ENCODE peak calls at places on chromosomes 2 and 18, in ten cellular contexts. One of them, this sample, is unnamed.

GRCh38 chr2:217673555-217674088 is 329.2 kb downstream of the TNS1 start:
- DNase-seq in H7: no peak
- DNase-seq in neuronal stem cell: no peak
- DNase-seq in SK-N-DZ: no peak
- DNase-seq in mesendoderm: no peak
- DNase-seq in naive B cell: no peak
- DNase-seq in effector CD4-positive, alpha-beta T cell: no peak
- DNase-seq in WERI-Rb-1: no peak
- DNase-seq in NCI-H345: no peak
- DNase-seq in ELF-1: no peak
- DNase-seq in this sample: no peak

GRCh38 chr2:98552499-98553179 is 55.7 kb downstream of the COA5 start:
- DNase-seq in neuronal stem cell: no peak
- DNase-seq in NCI-H345: no peak
- DNase-seq in mesendoderm: no peak
- DNase-seq in WERI-Rb-1: no peak
- DNase-seq in ELF-1: no peak
- DNase-seq in naive B cell: no peak
- DNase-seq in H7: no peak
- DNase-seq in SK-N-DZ: no peak
- DNase-seq in effector CD4-positive, alpha-beta T cell: no peak
- DNase-seq in this sample: no peak

GRCh38 chr2:195407782-195408181 is 249.2 kb upstream of the SLC39A10 start:
- DNase-seq in mesendoderm: peak; percentile 14
- DNase-seq in neuronal stem cell: no peak
- DNase-seq in WERI-Rb-1: no peak
- DNase-seq in effector CD4-positive, alpha-beta T cell: no peak
- DNase-seq in SK-N-DZ: no peak
- DNase-seq in H7: no peak
- DNase-seq in ELF-1: no peak
- DNase-seq in NCI-H345: no peak
- DNase-seq in naive B cell: no peak
- DNase-seq in this sample: no peak

GRCh38 chr2:143051480-143051879 is 77.7 kb upstream of the ARHGAP15 start:
- DNase-seq in mesendoderm: no peak
- DNase-seq in H7: no peak
- DNase-seq in WERI-Rb-1: no peak
- DNase-seq in SK-N-DZ: no peak
- DNase-seq in ELF-1: no peak
- DNase-seq in effector CD4-positive, alpha-beta T cell: no peak
- DNase-seq in naive B cell: no peak
- DNase-seq in NCI-H345: no peak
- DNase-seq in neuronal stem cell: no peak
- DNase-seq in this sample: no peak

GRCh38 chr2:199982444-199982843 is 27.1 kb downstream of the MAIP1 start:
- DNase-seq in neuronal stem cell: no peak
- DNase-seq in SK-N-DZ: no peak
- DNase-seq in ELF-1: no peak
- DNase-seq in mesendoderm: no peak
- DNase-seq in naive B cell: no peak
- DNase-seq in NCI-H345: no peak
- DNase-seq in H7: no peak
- DNase-seq in WERI-Rb-1: no peak
- DNase-seq in effector CD4-positive, alpha-beta T cell: no peak
- DNase-seq in this sample: no peak

GRCh38 chr2:64348386-64349142 is 105.4 kb upstream of the LGALSL start:
- DNase-seq in H7: no peak
- DNase-seq in ELF-1: no peak
- DNase-seq in SK-N-DZ: no peak
- DNase-seq in NCI-H345: no peak
- DNase-seq in mesendoderm: no peak
- DNase-seq in naive B cell: no peak
- DNase-seq in effector CD4-positive, alpha-beta T cell: no peak
- DNase-seq in WERI-Rb-1: no peak
- DNase-seq in neuronal stem cell: no peak
- DNase-seq in this sample: no peak

GRCh38 chr18:13019301-13019700 is 28.1 kb downstream of the CEP192 start:
- DNase-seq in SK-N-DZ: no peak
- DNase-seq in WERI-Rb-1: no peak
- DNase-seq in H7: no peak
- DNase-seq in NCI-H345: no peak
- DNase-seq in effector CD4-positive, alpha-beta T cell: no peak
- DNase-seq in naive B cell: no peak
- DNase-seq in ELF-1: no peak
- DNase-seq in neuronal stem cell: no peak
- DNase-seq in mesendoderm: no peak
- DNase-seq in this sample: no peak

GRCh38 chr2:168138369-168138768 is 109.0 kb downstream of the STK39 start:
- DNase-seq in SK-N-DZ: no peak
- DNase-seq in H7: no peak
- DNase-seq in effector CD4-positive, alpha-beta T cell: no peak
- DNase-seq in neuronal stem cell: no peak
- DNase-seq in naive B cell: no peak
- DNase-seq in NCI-H345: no peak
- DNase-seq in mesendoderm: no peak
- DNase-seq in WERI-Rb-1: no peak
- DNase-seq in ELF-1: no peak
- DNase-seq in this sample: no peak

GRCh38 chr2:179129574-179130238 is 79.8 kb upstream of the CCDC141 start:
- DNase-seq in WERI-Rb-1: no peak
- DNase-seq in neuronal stem cell: no peak
- DNase-seq in mesendoderm: peak; percentile 4
- DNase-seq in effector CD4-positive, alpha-beta T cell: no peak
- DNase-seq in SK-N-DZ: no peak
- DNase-seq in naive B cell: peak; percentile 13
- DNase-seq in ELF-1: no peak
- DNase-seq in H7: no peak
- DNase-seq in NCI-H345: no peak
- DNase-seq in this sample: no peak

GRCh38 chr18:28176933-28177827 is at the start of gene CDH2:
- DNase-seq in ELF-1: peak; percentile 90
- DNase-seq in SK-N-DZ: peak; percentile 94
- DNase-seq in neuronal stem cell: peak; percentile 91
- DNase-seq in WERI-Rb-1: peak; percentile 94
- DNase-seq in naive B cell: no peak
- DNase-seq in effector CD4-positive, alpha-beta T cell: no peak
- DNase-seq in mesendoderm: peak; percentile 98
- DNase-seq in H7: peak; percentile 90
- DNase-seq in NCI-H345: peak; percentile 96
- DNase-seq in this sample: peak; percentile 94

GRCh38 chr2:126781206-126781605 is 117.5 kb upstream of the TEX51 start:
- DNase-seq in NCI-H345: no peak
- DNase-seq in mesendoderm: no peak
- DNase-seq in H7: no peak
- DNase-seq in SK-N-DZ: no peak
- DNase-seq in WERI-Rb-1: no peak
- DNase-seq in naive B cell: no peak
- DNase-seq in effector CD4-positive, alpha-beta T cell: no peak
- DNase-seq in neuronal stem cell: no peak
- DNase-seq in ELF-1: no peak
- DNase-seq in this sample: no peak

GRCh38 chr2:60998628-60999545 is 18.6 kb upstream of the PEX13 start:
- DNase-seq in effector CD4-positive, alpha-beta T cell: no peak
- DNase-seq in ELF-1: no peak
- DNase-seq in NCI-H345: peak; percentile 40
- DNase-seq in naive B cell: peak; percentile 58
- DNase-seq in mesendoderm: peak; percentile 54
- DNase-seq in SK-N-DZ: peak; percentile 47
- DNase-seq in neuronal stem cell: peak; percentile 29
- DNase-seq in H7: peak; percentile 44
- DNase-seq in WERI-Rb-1: no peak
- DNase-seq in this sample: peak; percentile 57

GRCh38 chr18:76494541-76495403 is at the start of gene ZNF516:
- DNase-seq in effector CD4-positive, alpha-beta T cell: no peak
- DNase-seq in neuronal stem cell: peak; percentile 65
- DNase-seq in WERI-Rb-1: peak; percentile 61
- DNase-seq in naive B cell: peak; percentile 38
- DNase-seq in SK-N-DZ: peak; percentile 50
- DNase-seq in ELF-1: peak; percentile 58
- DNase-seq in mesendoderm: peak; percentile 49
- DNase-seq in H7: peak; percentile 78
- DNase-seq in NCI-H345: peak; percentile 62
- DNase-seq in this sample: peak; percentile 72

GRCh38 chr2:230893338-230893737 is 28.6 kb downstream of the ITM2C start:
- DNase-seq in naive B cell: no peak
- DNase-seq in NCI-H345: no peak
- DNase-seq in H7: peak; percentile 76
- DNase-seq in SK-N-DZ: peak; percentile 46
- DNase-seq in WERI-Rb-1: no peak
- DNase-seq in ELF-1: peak; percentile 27
- DNase-seq in neuronal stem cell: no peak
- DNase-seq in effector CD4-positive, alpha-beta T cell: no peak
- DNase-seq in mesendoderm: no peak
- DNase-seq in this sample: no peak

GRCh38 chr18:74248189-74248975 is 43.4 kb downstream of the CYB5A start:
- DNase-seq in mesendoderm: no peak
- DNase-seq in WERI-Rb-1: no peak
- DNase-seq in effector CD4-positive, alpha-beta T cell: no peak
- DNase-seq in ELF-1: no peak
- DNase-seq in neuronal stem cell: no peak
- DNase-seq in SK-N-DZ: no peak
- DNase-seq in H7: no peak
- DNase-seq in NCI-H345: no peak
- DNase-seq in naive B cell: peak; percentile 43
- DNase-seq in this sample: no peak

GRCh38 chr2:71330155-71330554 is 1.4 kb upstream of the ZNF638 start:
- DNase-seq in ELF-1: no peak
- DNase-seq in neuronal stem cell: no peak
- DNase-seq in effector CD4-positive, alpha-beta T cell: no peak
- DNase-seq in WERI-Rb-1: no peak
- DNase-seq in naive B cell: no peak
- DNase-seq in H7: no peak
- DNase-seq in SK-N-DZ: no peak
- DNase-seq in NCI-H345: no peak
- DNase-seq in mesendoderm: no peak
- DNase-seq in this sample: no peak

GRCh38 chr2:40364143-40364903 is 87.6 kb downstream of the SLC8A1 start:
- DNase-seq in naive B cell: no peak
- DNase-seq in neuronal stem cell: no peak
- DNase-seq in mesendoderm: no peak
- DNase-seq in H7: no peak
- DNase-seq in WERI-Rb-1: no peak
- DNase-seq in ELF-1: no peak
- DNase-seq in NCI-H345: no peak
- DNase-seq in SK-N-DZ: no peak
- DNase-seq in effector CD4-positive, alpha-beta T cell: no peak
- DNase-seq in this sample: no peak

GRCh38 chr18:11989174-11989573 is 7.9 kb downstream of the IMPA2 start:
- DNase-seq in NCI-H345: no peak
- DNase-seq in naive B cell: no peak
- DNase-seq in effector CD4-positive, alpha-beta T cell: no peak
- DNase-seq in H7: peak; percentile 34
- DNase-seq in mesendoderm: no peak
- DNase-seq in SK-N-DZ: no peak
- DNase-seq in WERI-Rb-1: no peak
- DNase-seq in ELF-1: no peak
- DNase-seq in neuronal stem cell: no peak
- DNase-seq in this sample: no peak

GRCh38 chr2:23564618-23564967 is 179.6 kb downstream of the KLHL29 start:
- DNase-seq in NCI-H345: no peak
- DNase-seq in neuronal stem cell: no peak
- DNase-seq in naive B cell: no peak
- DNase-seq in H7: no peak
- DNase-seq in mesendoderm: no peak
- DNase-seq in effector CD4-positive, alpha-beta T cell: no peak
- DNase-seq in WERI-Rb-1: no peak
- DNase-seq in ELF-1: peak; percentile 67
- DNase-seq in SK-N-DZ: no peak
- DNase-seq in this sample: no peak

GRCh38 chr2:64649626-64650025 is 4.1 kb downstream of the SERTAD2 start:
- DNase-seq in H7: no peak
- DNase-seq in NCI-H345: no peak
- DNase-seq in SK-N-DZ: no peak
- DNase-seq in ELF-1: peak; percentile 84
- DNase-seq in mesendoderm: no peak
- DNase-seq in effector CD4-positive, alpha-beta T cell: no peak
- DNase-seq in WERI-Rb-1: peak; percentile 67
- DNase-seq in naive B cell: no peak
- DNase-seq in neuronal stem cell: no peak
- DNase-seq in this sample: no peak

GRCh38 chr18:60277855-60278480 is 94.6 kb downstream of the MC4R start:
- DNase-seq in mesendoderm: no peak
- DNase-seq in effector CD4-positive, alpha-beta T cell: no peak
- DNase-seq in NCI-H345: no peak
- DNase-seq in naive B cell: no peak
- DNase-seq in WERI-Rb-1: no peak
- DNase-seq in H7: no peak
- DNase-seq in SK-N-DZ: no peak
- DNase-seq in neuronal stem cell: no peak
- DNase-seq in ELF-1: no peak
- DNase-seq in this sample: no peak

GRCh38 chr2:128732976-128733431 is 414.3 kb upstream of the HS6ST1 start:
- DNase-seq in ELF-1: no peak
- DNase-seq in SK-N-DZ: no peak
- DNase-seq in neuronal stem cell: no peak
- DNase-seq in naive B cell: no peak
- DNase-seq in H7: no peak
- DNase-seq in effector CD4-positive, alpha-beta T cell: no peak
- DNase-seq in WERI-Rb-1: no peak
- DNase-seq in NCI-H345: no peak
- DNase-seq in mesendoderm: no peak
- DNase-seq in this sample: no peak

GRCh38 chr2:101341421-101341820 is 32.9 kb upstream of the RNF149 start:
- DNase-seq in mesendoderm: peak; percentile 26
- DNase-seq in effector CD4-positive, alpha-beta T cell: no peak
- DNase-seq in H7: peak; percentile 77
- DNase-seq in neuronal stem cell: no peak
- DNase-seq in WERI-Rb-1: peak; percentile 17
- DNase-seq in SK-N-DZ: no peak
- DNase-seq in naive B cell: no peak
- DNase-seq in ELF-1: peak; percentile 73
- DNase-seq in NCI-H345: no peak
- DNase-seq in this sample: no peak

GRCh38 chr18:9688036-9688741 is 19.9 kb upstream of the RAB31 start:
- DNase-seq in SK-N-DZ: no peak
- DNase-seq in neuronal stem cell: no peak
- DNase-seq in mesendoderm: no peak
- DNase-seq in effector CD4-positive, alpha-beta T cell: no peak
- DNase-seq in naive B cell: no peak
- DNase-seq in WERI-Rb-1: no peak
- DNase-seq in NCI-H345: no peak
- DNase-seq in H7: no peak
- DNase-seq in ELF-1: no peak
- DNase-seq in this sample: no peak

GRCh38 chr2:143230506-143231256 is 101.5 kb downstream of the ARHGAP15 start:
- DNase-seq in ELF-1: no peak
- DNase-seq in neuronal stem cell: no peak
- DNase-seq in SK-N-DZ: no peak
- DNase-seq in NCI-H345: no peak
- DNase-seq in effector CD4-positive, alpha-beta T cell: no peak
- DNase-seq in mesendoderm: peak; percentile 8
- DNase-seq in naive B cell: no peak
- DNase-seq in H7: no peak
- DNase-seq in WERI-Rb-1: no peak
- DNase-seq in this sample: no peak

GRCh38 chr2:139622691-139623090 is 842.5 kb upstream of the NXPH2 start:
- DNase-seq in mesendoderm: peak; percentile 7
- DNase-seq in neuronal stem cell: no peak
- DNase-seq in H7: no peak
- DNase-seq in ELF-1: no peak
- DNase-seq in effector CD4-positive, alpha-beta T cell: no peak
- DNase-seq in naive B cell: no peak
- DNase-seq in NCI-H345: peak; percentile 17
- DNase-seq in SK-N-DZ: no peak
- DNase-seq in WERI-Rb-1: no peak
- DNase-seq in this sample: peak; percentile 49

GRCh38 chr18:47718646-47719045 is 211.8 kb downstream of the SMAD2 start:
- DNase-seq in SK-N-DZ: no peak
- DNase-seq in neuronal stem cell: no peak
- DNase-seq in mesendoderm: no peak
- DNase-seq in naive B cell: no peak
- DNase-seq in effector CD4-positive, alpha-beta T cell: no peak
- DNase-seq in WERI-Rb-1: no peak
- DNase-seq in NCI-H345: no peak
- DNase-seq in H7: no peak
- DNase-seq in ELF-1: no peak
- DNase-seq in this sample: no peak

GRCh38 chr2:112055833-112056625 is 960 bp downstream of the TMEM87B start:
- DNase-seq in naive B cell: peak; percentile 47
- DNase-seq in neuronal stem cell: peak; percentile 41
- DNase-seq in NCI-H345: peak; percentile 63
- DNase-seq in effector CD4-positive, alpha-beta T cell: peak; percentile 9
- DNase-seq in SK-N-DZ: peak; percentile 44
- DNase-seq in ELF-1: no peak
- DNase-seq in H7: peak; percentile 75
- DNase-seq in WERI-Rb-1: peak; percentile 30
- DNase-seq in mesendoderm: peak; percentile 69
- DNase-seq in this sample: peak; percentile 28

This sample was measured in COR-L47.